ENCODE peak calls at places on chromosomes 4 and X, in six cellular contexts. Y is SK-N-SH, C is lower lobe of right lung, G is OCI-LY7, I is heart left ventricle, N is suprapubic skin. M is an unnamed sample.

GRCh38 chrX:137263374-137263773 is 229.6 kb upstream of the GPR101 start:
- DNase-seq in G (no peak), I (no peak), N (no peak), C (no peak), Y (no peak), M (no peak)

GRCh38 chrX:131521824-131522223 is 22.1 kb upstream of the OR13H1 start:
- DNase-seq in C (no peak), I (no peak), N (no peak), G (no peak), Y (no peak), M (no peak)

GRCh38 chr4:98516042-98516440 is 142.4 kb downstream of the TSPAN5 start:
- DNase-seq in Y (no peak), G (no peak), C (no peak), I (no peak), N (no peak), M (no peak)

GRCh38 chr4:26028133-26028792 is 114.2 kb downstream of the SMIM20 start:
- DNase-seq in I (no peak), N (no peak), C (no peak), G (no peak), Y (no peak), M (no peak)

GRCh38 chr4:52889354-52889753 is 27.2 kb downstream of the RASL11B start:
- DNase-seq in I (no peak), C (no peak), N (no peak), G (no peak), Y (no peak), M (no peak)

GRCh38 chr4:58669783-58670182 is 1559.6 kb upstream of the IGFBP7 start:
- DNase-seq in N (no peak), G (no peak), I (no peak), Y (no peak), C (no peak), M (no peak)

GRCh38 chrX:105463483-105463882 is 243.0 kb upstream of the TEX13A start:
- DNase-seq in G (no peak), C (no peak), I (no peak), N (no peak), Y (no peak), M (no peak)

GRCh38 chr4:27020203-27020602 is 159.6 kb downstream of the STIM2 start:
- DNase-seq in Y (no peak), N (no peak), I (no peak), C (no peak), G (no peak), M (no peak)

GRCh38 chr4:3302786-3303444 is 10.1 kb downstream of the RGS12 start:
- DNase-seq in C (no peak), I (peak), Y (no peak), G (peak), N (peak), M (peak)

GRCh38 chr4:76799718-76800117 is 98.2 kb downstream of the SOWAHB start:
- DNase-seq in I (no peak), Y (no peak), N (no peak), C (no peak), G (no peak), M (no peak)

GRCh38 chr4:108861339-108861738 is 98.5 kb upstream of the ETNPPL start:
- DNase-seq in Y (no peak), I (no peak), C (no peak), N (no peak), G (no peak), M (no peak)

GRCh38 chr4:123449780-123450179 is 53.2 kb downstream of the SPRY1 start:
- DNase-seq in G (peak), C (no peak), Y (no peak), N (no peak), I (no peak), M (no peak)

GRCh38 chr4:171521726-171522125 is 291.5 kb upstream of the GALNTL6 start:
- DNase-seq in N (no peak), Y (no peak), I (no peak), G (no peak), C (no peak), M (no peak)

GRCh38 chr4:12231098-12231497 is 802.4 kb upstream of the HS3ST1 start:
- DNase-seq in N (no peak), G (no peak), C (no peak), I (no peak), Y (no peak), M (no peak)

GRCh38 chrX:28979876-28980275 is 392.6 kb downstream of the IL1RAPL1 start:
- DNase-seq in G (no peak), Y (no peak), C (no peak), I (no peak), N (no peak), M (no peak)

GRCh38 chrX:41952102-41952501 is 28.7 kb upstream of the CASK start:
- DNase-seq in N (no peak), I (no peak), Y (no peak), C (no peak), G (no peak), M (no peak)

GRCh38 chrX:3268804-3269203 is 77.6 kb downstream of the MXRA5 start:
- DNase-seq in Y (no peak), C (no peak), I (no peak), N (no peak), G (no peak), M (no peak)

GRCh38 chrX:105744291-105744690 is 78.0 kb upstream of the NRK start:
- DNase-seq in C (no peak), N (no peak), I (no peak), G (no peak), Y (no peak), M (no peak)

GRCh38 chr4:151991001-151991883 is 230.4 kb upstream of the GATB start:
- DNase-seq in N (no peak), C (no peak), I (no peak), G (no peak), Y (no peak), M (no peak)

GRCh38 chr4:177108708-177109107 is 201.0 kb upstream of the NEIL3 start:
- DNase-seq in I (no peak), G (no peak), N (no peak), C (no peak), Y (no peak), M (no peak)

GRCh38 chr4:2183394-2183793 is 58.5 kb downstream of the HAUS3 start:
- DNase-seq in Y (no peak), C (no peak), I (no peak), G (no peak), N (no peak), M (no peak)

GRCh38 chr4:165288639-165289428 is 38.6 kb upstream of the MSMO1 start:
- DNase-seq in Y (no peak), N (no peak), G (no peak), I (no peak), C (no peak), M (no peak)

GRCh38 chrX:16162391-16162790 is 4.9 kb upstream of the MAGEB17 start:
- DNase-seq in Y (no peak), G (no peak), N (no peak), I (no peak), C (no peak), M (no peak)

GRCh38 chr4:37715889-37716402 is 29.8 kb upstream of the RELL1 start:
- DNase-seq in Y (peak), I (no peak), C (no peak), N (no peak), G (no peak), M (no peak)

GRCh38 chrX:24149346-24150050 is at the start of gene ZFX:
- DNase-seq in G (peak), I (peak), Y (peak), N (no peak), C (peak), M (peak)

GRCh38 chrX:31356501-31357263 is 284.8 kb upstream of the FTHL17 start:
- DNase-seq in N (no peak), C (no peak), G (no peak), I (no peak), Y (no peak), M (no peak)

GRCh38 chrX:41332408-41332987 is 1.5 kb upstream of the DDX3X start:
- DNase-seq in G (peak), N (no peak), Y (no peak), I (no peak), C (peak), M (peak)

GRCh38 chrX:78769356-78769755 is 21.8 kb downstream of the LPAR4 start:
- DNase-seq in G (no peak), I (no peak), Y (no peak), N (no peak), C (no peak), M (no peak)

GRCh38 chrX:136767104-136767941 is 13.4 kb downstream of the ARHGEF6 start:
- DNase-seq in C (peak), N (peak), G (peak), Y (peak), I (peak), M (peak)

GRCh38 chr4:182017038-182017437 is 226.2 kb upstream of the TENM3 start:
- DNase-seq in N (no peak), C (no peak), G (no peak), Y (no peak), I (no peak), M (no peak)

GRCh38 chrX:83916525-83916924 is 55.6 kb downstream of the CYLC1 start:
- DNase-seq in G (peak), I (no peak), N (no peak), C (no peak), Y (peak), M (no peak)

GRCh38 chr4:80192937-80193336 is 4.4 kb upstream of the PRDM8 start:
- DNase-seq in I (no peak), C (no peak), Y (no peak), G (no peak), N (no peak), M (no peak)

GRCh38 chrX:151424505-151424904 is 27.5 kb downstream of the VMA21 start:
- DNase-seq in C (no peak), Y (no peak), I (no peak), G (no peak), N (no peak), M (no peak)

GRCh38 chr4:114108869-114109268 is 129.4 kb upstream of the ARSJ start:
- DNase-seq in N (no peak), I (no peak), Y (peak), G (no peak), C (no peak), M (no peak)

GRCh38 chr4:70613182-70613892 is 15.2 kb upstream of the ENAM start:
- DNase-seq in C (no peak), G (peak), Y (no peak), N (no peak), I (no peak), M (no peak)

GRCh38 chrX:111823068-111823467 is 52.9 kb upstream of the TRPC5OS start:
- DNase-seq in Y (peak), N (no peak), G (no peak), I (no peak), C (no peak), M (no peak)

GRCh38 chr4:139651282-139652194 is 14.1 kb upstream of the MGST2 start:
- DNase-seq in Y (peak), C (peak), N (peak), I (peak), G (peak), M (peak)

GRCh38 chr4:73870778-73871177 is 1.6 kb downstream of the CXCL1 start:
- DNase-seq in I (no peak), C (no peak), N (no peak), G (no peak), Y (no peak), M (no peak)
- TF ChIP-seq CTCF in I (no peak), C (no peak), N (no peak), G (no peak), Y (no peak), M (no peak)

DNA sequence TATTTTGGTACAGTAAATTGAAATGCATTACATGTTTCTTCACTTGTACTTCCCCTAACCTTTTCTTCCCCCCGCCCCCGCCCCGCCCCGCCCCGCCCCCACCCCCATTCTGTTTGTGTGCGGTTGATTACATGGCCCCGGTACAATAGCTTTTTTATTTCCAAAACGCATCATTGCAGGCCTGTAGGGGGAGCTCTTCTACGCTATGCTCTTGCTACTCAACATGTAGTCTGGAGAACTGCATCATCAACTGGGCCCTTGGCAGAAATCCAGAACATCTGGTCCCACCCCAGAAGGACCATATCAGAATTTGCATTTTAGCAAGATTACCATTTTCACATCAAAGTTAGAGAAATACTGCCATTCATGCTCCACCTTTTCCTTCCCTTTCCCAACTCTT is 333.3 kb upstream of the DDX53 start:
- DNase-seq in I (no peak), N (no peak), G (peak), C (no peak), Y (peak), M (no peak)
- H3K27ac ChIP-seq in I (no peak), N (no peak), G (no peak), C (no peak), Y (no peak), M (no peak)

DNA sequence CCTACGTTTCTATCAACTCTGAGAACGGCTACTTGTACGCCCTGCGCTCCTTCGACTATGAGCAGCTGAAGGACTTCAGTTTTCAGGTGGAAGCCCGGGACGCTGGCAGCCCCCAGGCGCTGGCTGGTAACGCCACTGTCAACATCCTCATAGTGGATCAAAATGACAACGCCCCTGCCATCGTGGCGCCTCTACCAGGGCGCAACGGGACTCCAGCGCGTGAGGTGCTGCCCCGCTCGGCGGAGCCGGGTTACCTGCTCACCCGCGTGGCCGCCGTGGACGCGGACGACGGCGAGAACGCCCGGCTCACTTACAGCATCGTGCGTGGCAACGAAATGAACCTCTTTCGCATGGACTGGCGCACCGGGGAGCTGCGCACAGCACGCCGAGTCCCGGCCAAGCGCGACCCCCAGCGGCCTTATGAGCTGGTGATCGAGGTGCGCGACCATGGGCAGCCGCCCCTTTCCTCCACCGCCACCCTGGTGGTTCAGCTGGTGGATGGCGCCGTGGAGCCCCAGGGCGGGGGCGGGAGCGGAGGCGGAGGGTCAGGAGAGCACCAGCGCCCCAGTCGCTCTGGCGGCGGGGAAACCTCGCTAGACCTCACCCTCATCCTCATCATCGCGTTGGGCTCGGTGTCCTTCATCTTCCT is 2.7 kb downstream of the PCDH10 start:
- DNase-seq in C (no peak), Y (peak), I (no peak), N (peak), G (no peak), M (peak)
- TF ChIP-seq CTCF in C (no peak), Y (no peak), I (no peak), N (no peak), G (no peak), M (no peak)

DNA sequence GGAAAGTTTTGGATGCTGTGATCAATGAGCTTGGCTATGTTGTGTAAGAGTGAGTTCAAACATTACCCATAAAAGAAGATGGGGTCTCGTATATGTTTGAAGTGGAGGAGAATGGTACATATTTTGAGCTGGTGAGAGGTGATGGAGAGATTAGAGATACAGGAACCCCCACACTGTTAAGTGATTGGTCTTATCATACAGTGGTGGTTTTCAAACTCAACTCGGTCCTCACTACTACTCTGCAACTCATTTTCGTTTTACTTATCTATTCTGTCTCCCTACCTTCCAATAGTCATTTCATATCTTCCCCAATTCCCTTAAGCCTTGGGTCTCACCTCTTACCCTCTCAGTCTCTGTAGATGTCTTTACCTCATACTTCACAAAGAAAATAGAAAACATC is 16.4 kb upstream of the TNIP3 start:
- DNase-seq in G (no peak), I (no peak), N (no peak), C (no peak), Y (no peak), M (no peak)
- H3K27ac ChIP-seq in G (no peak), I (no peak), N (no peak), C (no peak), Y (no peak), M (no peak)

GRCh38 chr4:147516133-147516532 is 35.2 kb downstream of the EDNRA start:
- DNase-seq in N (no peak), Y (no peak), I (no peak), G (no peak), C (no peak), M (no peak)

GRCh38 chr4:147513051-147513450 is 32.2 kb downstream of the EDNRA start:
- DNase-seq in C (no peak), Y (no peak), G (no peak), I (no peak), N (no peak), M (no peak)

GRCh38 chr4:147511005-147511660 is 30.2 kb downstream of the EDNRA start:
- DNase-seq in N (no peak), Y (peak), C (no peak), I (no peak), G (no peak), M (no peak)

GRCh38 chr4:147515220-147515936 is 34.5 kb downstream of the EDNRA start:
- DNase-seq in C (no peak), Y (no peak), I (no peak), N (no peak), G (no peak), M (no peak)

DNA sequence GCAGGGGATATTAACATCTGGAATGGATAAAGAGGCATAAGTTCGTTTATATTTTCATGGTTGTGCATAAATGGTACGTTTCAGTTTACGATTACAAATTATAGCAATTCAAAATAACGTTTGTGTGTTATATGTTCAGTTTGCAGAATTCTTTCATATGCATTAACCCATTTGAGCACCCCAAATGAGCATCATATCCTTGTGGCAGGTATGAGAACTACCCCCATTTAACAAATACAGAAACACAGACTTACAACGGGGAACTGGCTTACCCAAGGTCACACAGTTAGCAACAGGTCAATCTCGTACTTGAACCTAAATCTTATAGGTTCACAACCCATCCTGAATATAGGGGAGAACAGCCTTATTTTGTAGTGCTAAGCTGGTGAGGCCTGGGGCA is 33.1 kb downstream of the EDNRA start:
- DNase-seq in G (no peak), N (no peak), Y (no peak), I (no peak), C (no peak), M (no peak)
- TF ChIP-seq CTCF in G (no peak), N (no peak), Y (peak), I (no peak), C (no peak), M (no peak)

DNA sequence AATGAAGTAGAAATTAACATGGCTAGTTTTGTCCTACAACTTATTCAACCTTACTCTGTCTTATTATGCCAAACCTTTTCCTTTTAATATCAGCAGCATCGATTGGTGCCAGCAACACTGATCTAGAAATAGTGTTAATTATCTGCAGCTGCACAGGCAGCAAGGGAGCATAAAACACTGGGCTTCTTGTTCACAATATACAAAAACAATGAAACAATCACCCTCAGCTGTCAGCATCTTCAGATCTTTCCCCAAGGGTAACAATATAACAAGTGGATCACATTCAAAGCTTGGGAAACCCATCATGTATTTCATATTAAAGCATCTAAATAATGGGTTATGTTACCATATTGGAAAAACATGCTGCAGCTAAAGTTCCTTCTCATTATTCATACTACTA is 238.1 kb downstream of the SPOCK3 start:
- DNase-seq in N (no peak), Y (no peak), C (no peak), I (no peak), G (no peak), M (no peak)
- H3K27ac ChIP-seq in N (no peak), Y (no peak), C (no peak), I (no peak), G (no peak), M (no peak)

GRCh38 chr4:183686461-183686860 is 27.4 kb downstream of the TRAPPC11 start:
- DNase-seq in C (no peak), G (no peak), I (no peak), N (no peak), Y (no peak), M (no peak)

GRCh38 chr4:183675625-183676024 is 16.5 kb downstream of the TRAPPC11 start:
- DNase-seq in N (no peak), C (no peak), G (no peak), Y (peak), I (no peak), M (no peak)

DNA sequence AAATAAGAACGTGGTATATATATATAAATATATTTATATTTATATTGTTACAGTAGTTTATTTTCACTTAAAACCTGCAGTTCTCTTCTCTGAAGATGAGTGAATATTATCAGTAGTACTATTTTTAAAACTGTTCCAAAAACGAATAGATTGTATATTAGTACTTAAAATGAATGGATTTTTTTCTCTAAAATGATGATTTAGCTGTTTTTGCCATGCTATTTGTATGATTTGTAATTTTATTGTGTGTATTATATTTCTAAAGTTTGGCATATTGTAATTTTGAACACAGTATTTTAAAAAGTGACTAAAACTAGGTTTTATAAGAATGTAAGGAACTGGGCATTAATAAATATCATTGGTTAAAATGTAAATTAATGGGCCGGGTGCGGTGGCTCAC is 22.0 kb downstream of the TRAPPC11 start:
- DNase-seq in N (no peak), Y (no peak), G (no peak), C (no peak), I (no peak), M (no peak)
- TF ChIP-seq CTCF in N (no peak), Y (no peak), G (no peak), C (no peak), I (no peak), M (no peak)

GRCh38 chr4:7512946-7513345 is 78.2 kb upstream of the PSAPL1 start:
- DNase-seq in G (no peak), I (no peak), Y (no peak), C (no peak), N (no peak), M (no peak)
- H3K27ac ChIP-seq in G (no peak), I (no peak), Y (no peak), C (no peak), N (no peak), M (no peak)

M was measured in coronary artery.